ENCODE peak calls at places on chromosomes 11 and 22, in ten cellular contexts. U is psoas muscle; C is activated T-helper 9 cell treated with anti-CD3 and anti-CD28 coated beads, Interleukin-2, amount 50 U/mL, for 16 hours; L is stimulated activated CD4-positive, alpha-beta T cell treated with anti-CD3 and anti-CD28 coated beads, Interleukin-15, amount 100 ng/mL, for 24 hours; O is DND-41; T is epithelial cell of esophagus; F is left ventricle myocardium inferior; N is iris pigment epithelial cell; Q is head of caudate nucleus; Z is A549. A is an unnamed sample.

GRCh38 chr11:76626921-76627391 is 43.6 kb downstream of the LRRC32 start:
- DNase-seq in U (no peak), C (no peak), L (peak; percentile 73), O (peak; percentile 12), T (no peak), F (no peak), N (peak; percentile 45), Q (no peak), Z (no peak), A (peak; percentile 38)

GRCh38 chr11:114083256-114084252 is 24.0 kb downstream of the ZBTB16 start:
- DNase-seq in U (no peak), C (no peak), L (no peak), O (no peak), T (no peak), F (no peak), N (no peak), Q (no peak), Z (no peak), A (no peak)

GRCh38 chr11:70082829-70083228 is 4.7 kb downstream of the ANO1 start:
- DNase-seq in U (no peak), C (no peak), L (no peak), O (no peak), T (no peak), F (no peak), N (no peak), Q (no peak), Z (peak; percentile 21), A (no peak)

GRCh38 chr22:19806213-19807160 is 45.9 kb downstream of the TBX1 start:
- DNase-seq in U (no peak), C (no peak), L (peak; percentile 17), O (no peak), T (peak; percentile 96), F (peak; percentile 12), N (peak; percentile 22), Q (no peak), Z (peak; percentile 42), A (no peak)

GRCh38 chr11:15770798-15771414 is 585.4 kb downstream of the SOX6 start:
- DNase-seq in U (peak; percentile 18), C (no peak), L (peak; percentile 49), O (peak; percentile 42), T (peak; percentile 38), F (peak; percentile 27), N (peak; percentile 7), Q (peak; percentile 78), Z (peak; percentile 36), A (peak; percentile 58)

GRCh38 chr22:34639911-34640310 is 426.0 kb upstream of the ISX start:
- DNase-seq in U (no peak), C (no peak), L (no peak), O (no peak), T (no peak), F (no peak), N (no peak), Q (no peak), Z (no peak), A (no peak)

GRCh38 chr11:112797653-112798293 is 163.4 kb upstream of the NCAM1 start:
- DNase-seq in U (no peak), C (no peak), L (peak; percentile 44), O (no peak), T (peak; percentile 40), F (no peak), N (peak; percentile 59), Q (peak; percentile 92), Z (peak; percentile 12), A (peak; percentile 64)

GRCh38 chr11:45771194-45771941 is 33.6 kb upstream of the SLC35C1 start:
- DNase-seq in U (peak; percentile 72), C (peak; percentile 56), L (peak; percentile 82), O (peak; percentile 80), T (peak; percentile 44), F (peak; percentile 67), N (peak; percentile 41), Q (peak; percentile 86), Z (peak; percentile 44), A (peak; percentile 65)

GRCh38 chr22:22759889-22760546 is 115.6 kb downstream of the GGTLC2 start:
- DNase-seq in U (no peak), C (no peak), L (no peak), O (no peak), T (no peak), F (no peak), N (no peak), Q (no peak), Z (no peak), A (no peak)

GRCh38 chr11:124891390-124891861 is 6.2 kb downstream of the ROBO4 start:
- DNase-seq in U (no peak), C (no peak), L (no peak), O (no peak), T (no peak), F (peak; percentile 58), N (no peak), Q (peak; percentile 37), Z (no peak), A (no peak)

GRCh38 chr11:112448806-112449205 is 188.1 kb upstream of the PLET1 start:
- DNase-seq in U (no peak), C (no peak), L (no peak), O (no peak), T (no peak), F (no peak), N (no peak), Q (no peak), Z (no peak), A (no peak)

GRCh38 chr11:62602141-62603071 is 741 bp upstream of the MTA2 start:
- DNase-seq in U (peak; percentile 64), C (peak; percentile 32), L (peak; percentile 61), O (no peak), T (peak; percentile 74), F (peak; percentile 74), N (peak; percentile 60), Q (peak; percentile 88), Z (peak; percentile 37), A (peak; percentile 75)

GRCh38 chr22:31089101-31090100 is 8.3 kb downstream of the SMTN start:
- DNase-seq in U (peak; percentile 59), C (no peak), L (peak; percentile 47), O (peak; percentile 32), T (no peak), F (no peak), N (no peak), Q (peak; percentile 88), Z (peak; percentile 31), A (peak; percentile 61)

GRCh38 chr11:34052608-34053160 is 1.2 kb downstream of the CAPRIN1 start:
- DNase-seq in U (peak; percentile 29), C (peak; percentile 13), L (peak; percentile 49), O (peak; percentile 40), T (peak; percentile 25), F (peak; percentile 21), N (peak; percentile 16), Q (peak; percentile 55), Z (peak; percentile 36), A (no peak)

GRCh38 chr11:15153231-15153630 is 38.5 kb downstream of the INSC start:
- DNase-seq in U (no peak), C (no peak), L (no peak), O (no peak), T (no peak), F (no peak), N (no peak), Q (no peak), Z (no peak), A (no peak)

GRCh38 chr22:28813772-28814518 is 13.6 kb upstream of the XBP1 start:
- DNase-seq in U (no peak), C (no peak), L (no peak), O (no peak), T (no peak), F (no peak), N (no peak), Q (no peak), Z (peak; percentile 76), A (no peak)

GRCh38 chr11:70790671-70791300 is 392.5 kb downstream of the CTTN start:
- DNase-seq in U (no peak), C (no peak), L (no peak), O (no peak), T (no peak), F (no peak), N (no peak), Q (no peak), Z (no peak), A (peak; percentile 3)

GRCh38 chr11:10599388-10600175 is 31.1 kb upstream of the LYVE1 start:
- DNase-seq in U (peak; percentile 51), C (no peak), L (no peak), O (no peak), T (peak; percentile 52), F (no peak), N (peak; percentile 79), Q (no peak), Z (no peak), A (peak; percentile 88)

GRCh38 chr11:61170566-61170965 is 9.3 kb upstream of the VPS37C start:
- DNase-seq in U (no peak), C (no peak), L (no peak), O (no peak), T (no peak), F (no peak), N (no peak), Q (no peak), Z (no peak), A (no peak)

GRCh38 chr11:1983601-1983961 is 14.1 kb downstream of the H19 start:
- DNase-seq in U (no peak), C (no peak), L (no peak), O (no peak), T (no peak), F (no peak), N (no peak), Q (no peak), Z (peak; percentile 0), A (no peak)

GRCh38 chr11:67119577-67120391 is 721 bp downstream of the KDM2A start:
- DNase-seq in U (peak; percentile 43), C (peak; percentile 3), L (peak; percentile 51), O (peak; percentile 53), T (peak; percentile 23), F (no peak), N (peak; percentile 18), Q (peak; percentile 68), Z (peak; percentile 19), A (no peak)

GRCh38 chr22:26430600-26430999 is 1.5 kb downstream of the ASPHD2 start:
- DNase-seq in U (no peak), C (no peak), L (peak; percentile 16), O (no peak), T (no peak), F (no peak), N (no peak), Q (no peak), Z (no peak), A (no peak)

GRCh38 chr11:88414385-88414861 is 76.9 kb upstream of the CTSC start:
- DNase-seq in U (no peak), C (no peak), L (peak; percentile 9), O (peak; percentile 72), T (peak; percentile 55), F (no peak), N (peak; percentile 87), Q (peak; percentile 50), Z (no peak), A (peak; percentile 90)

GRCh38 chr22:43851979-43852307 is 10.4 kb downstream of the SULT4A1 start:
- DNase-seq in U (no peak), C (no peak), L (no peak), O (no peak), T (no peak), F (no peak), N (no peak), Q (no peak), Z (no peak), A (no peak)

GRCh38 chr11:79440451-79441158 is at the start of gene TENM4:
- DNase-seq in U (peak; percentile 62), C (no peak), L (peak; percentile 19), O (no peak), T (peak; percentile 82), F (peak; percentile 59), N (peak; percentile 78), Q (peak; percentile 84), Z (peak; percentile 28), A (peak; percentile 70)

GRCh38 chr11:103326070-103326794 is 217.0 kb downstream of the DYNC2H1 start:
- DNase-seq in U (no peak), C (no peak), L (peak; percentile 20), O (peak; percentile 52), T (peak; percentile 75), F (no peak), N (peak; percentile 83), Q (peak; percentile 68), Z (peak; percentile 63), A (peak; percentile 91)

GRCh38 chr22:49590381-49590780 is 237.3 kb downstream of the BRD1 start:
- DNase-seq in U (no peak), C (no peak), L (no peak), O (no peak), T (no peak), F (no peak), N (no peak), Q (no peak), Z (no peak), A (no peak)

GRCh38 chr22:39180566-39180965 is 28.1 kb upstream of the CBX7 start:
- DNase-seq in U (no peak), C (no peak), L (no peak), O (no peak), T (no peak), F (no peak), N (no peak), Q (no peak), Z (no peak), A (no peak)